ENCODE peak calls at places on chromosomes 13 and 19, in five cellular contexts. One of them, this sample, is unnamed.

GRCh38 chr13:98959299-98959698 is 18.6 kb downstream of the DOCK9 start:
- DNase-seq in K562: no peak
- DNase-seq in HCT116: no peak
- DNase-seq in GM12878: no peak
- DNase-seq in HepG2: no peak
- DNase-seq in this sample: no peak

GRCh38 chr13:94433055-94433947 is 46.2 kb downstream of the DCT start:
- DNase-seq in K562: peak; percentile 50
- DNase-seq in HCT116: no peak
- DNase-seq in GM12878: no peak
- DNase-seq in HepG2: peak; percentile 45
- DNase-seq in this sample: no peak

GRCh38 chr13:47990427-47990826 is 10.6 kb downstream of the SUCLA2 start:
- DNase-seq in K562: no peak
- DNase-seq in HCT116: no peak
- DNase-seq in GM12878: no peak
- DNase-seq in HepG2: no peak
- DNase-seq in this sample: no peak

GRCh38 chr13:74442751-74443150 is 308.5 kb upstream of the KLF12 start:
- DNase-seq in K562: no peak
- DNase-seq in HCT116: no peak
- DNase-seq in GM12878: no peak
- DNase-seq in HepG2: no peak
- DNase-seq in this sample: no peak

GRCh38 chr19:11263726-11264125 is 1.4 kb upstream of the DOCK6 start:
- DNase-seq in K562: no peak
- DNase-seq in HCT116: no peak
- DNase-seq in GM12878: no peak
- DNase-seq in HepG2: no peak
- DNase-seq in this sample: no peak

GRCh38 chr13:108963846-108964600 is 334.6 kb downstream of the MYO16 start:
- DNase-seq in K562: no peak
- DNase-seq in HCT116: no peak
- DNase-seq in GM12878: no peak
- DNase-seq in HepG2: no peak
- DNase-seq in this sample: no peak

GRCh38 chr13:34867590-34867989 is 74.5 kb upstream of the NBEA start:
- DNase-seq in K562: no peak
- DNase-seq in HCT116: no peak
- DNase-seq in GM12878: peak; percentile 3
- DNase-seq in HepG2: no peak
- DNase-seq in this sample: no peak

GRCh38 chr13:108093616-108094015 is 121.7 kb downstream of the LIG4 start:
- DNase-seq in K562: no peak
- DNase-seq in HCT116: no peak
- DNase-seq in GM12878: no peak
- DNase-seq in HepG2: no peak
- DNase-seq in this sample: no peak

GRCh38 chr13:78147905-78148304 is 229.3 kb upstream of the EDNRB start:
- DNase-seq in K562: no peak
- DNase-seq in HCT116: no peak
- DNase-seq in GM12878: no peak
- DNase-seq in HepG2: no peak
- DNase-seq in this sample: no peak

GRCh38 chr13:112115403-112116091 is 48.6 kb downstream of the SOX1 start:
- DNase-seq in K562: no peak
- DNase-seq in HCT116: no peak
- DNase-seq in GM12878: no peak
- DNase-seq in HepG2: no peak
- DNase-seq in this sample: no peak

GRCh38 chr19:38208571-38208970 is 15.5 kb downstream of the DPF1 start:
- DNase-seq in K562: no peak
- DNase-seq in HCT116: no peak
- DNase-seq in GM12878: no peak
- DNase-seq in HepG2: no peak
- DNase-seq in this sample: no peak

GRCh38 chr13:76791290-76791664 is 94.9 kb downstream of the KCTD12 start:
- DNase-seq in K562: no peak
- DNase-seq in HCT116: no peak
- DNase-seq in GM12878: no peak
- DNase-seq in HepG2: no peak
- DNase-seq in this sample: no peak

GRCh38 chr13:101838305-101838835 is 385.9 kb downstream of the ITGBL1 start:
- DNase-seq in K562: no peak
- DNase-seq in HCT116: no peak
- DNase-seq in GM12878: no peak
- DNase-seq in HepG2: no peak
- DNase-seq in this sample: no peak

GRCh38 chr13:76976488-76976887 is 15.4 kb upstream of the CLN5 start:
- DNase-seq in K562: no peak
- DNase-seq in HCT116: no peak
- DNase-seq in GM12878: no peak
- DNase-seq in HepG2: no peak
- DNase-seq in this sample: no peak

GRCh38 chr13:111665691-111666095 is 345.3 kb downstream of the TEX29 start:
- DNase-seq in K562: no peak
- DNase-seq in HCT116: no peak
- DNase-seq in GM12878: no peak
- DNase-seq in HepG2: no peak
- DNase-seq in this sample: no peak

GRCh38 chr13:98664047-98664446 is 87.1 kb upstream of the STK24 start:
- DNase-seq in K562: no peak
- DNase-seq in HCT116: peak; percentile 85
- DNase-seq in GM12878: no peak
- DNase-seq in HepG2: no peak
- DNase-seq in this sample: no peak

GRCh38 chr19:21143846-21144245 is 2.0 kb downstream of the ZNF431 start:
- DNase-seq in K562: no peak
- DNase-seq in HCT116: peak; percentile 24
- DNase-seq in GM12878: no peak
- DNase-seq in HepG2: no peak
- DNase-seq in this sample: no peak

GRCh38 chr19:45615795-45616708 is 14.0 kb upstream of the GPR4 start:
- DNase-seq in K562: peak; percentile 98
- DNase-seq in HCT116: peak; percentile 97
- DNase-seq in GM12878: peak; percentile 48
- DNase-seq in HepG2: peak; percentile 62
- DNase-seq in this sample: peak; percentile 96

GRCh38 chr19:3270908-3271307 is 46.4 kb downstream of the CELF5 start:
- DNase-seq in K562: peak; percentile 75
- DNase-seq in HCT116: peak; percentile 26
- DNase-seq in GM12878: no peak
- DNase-seq in HepG2: peak; percentile 43
- DNase-seq in this sample: peak; percentile 89

GRCh38 chr13:100040196-100040595 is 48.7 kb upstream of the PCCA start:
- DNase-seq in K562: no peak
- DNase-seq in HCT116: no peak
- DNase-seq in GM12878: no peak
- DNase-seq in HepG2: peak; percentile 47
- DNase-seq in this sample: no peak

GRCh38 chr13:112587359-112587766 is 590 bp downstream of the TUBGCP3 start:
- DNase-seq in K562: peak; percentile 90
- DNase-seq in HCT116: peak; percentile 18
- DNase-seq in GM12878: no peak
- DNase-seq in HepG2: peak; percentile 72
- DNase-seq in this sample: peak; percentile 95

GRCh38 chr19:42563352-42564210 is 31.1 kb downstream of the CEACAM8 start:
- DNase-seq in K562: peak; percentile 61
- DNase-seq in HCT116: peak; percentile 43
- DNase-seq in GM12878: no peak
- DNase-seq in HepG2: peak; percentile 39
- DNase-seq in this sample: peak; percentile 63

GRCh38 chr13:77034883-77035282 is 7.9 kb upstream of the FBXL3 start:
- DNase-seq in K562: no peak
- DNase-seq in HCT116: no peak
- DNase-seq in GM12878: no peak
- DNase-seq in HepG2: no peak
- DNase-seq in this sample: no peak

GRCh38 chr13:59303433-59303832 is 860.3 kb downstream of the DIAPH3 start:
- DNase-seq in K562: no peak
- DNase-seq in HCT116: no peak
- DNase-seq in GM12878: no peak
- DNase-seq in HepG2: no peak
- DNase-seq in this sample: no peak

GRCh38 chr19:48780684-48781391 is 25.5 kb downstream of the FGF21 start:
- DNase-seq in K562: peak; percentile 44
- DNase-seq in HCT116: no peak
- DNase-seq in GM12878: peak; percentile 54
- DNase-seq in HepG2: peak; percentile 88
- DNase-seq in this sample: no peak
- H3K4me2 ChIP-seq in K562: peak overlapping the region; percentile 74
- H3K4me2 ChIP-seq in HCT116: peak overlapping the region; percentile 34
- H3K4me2 ChIP-seq in GM12878: no peak overlapping the region
- H3K4me2 ChIP-seq in HepG2: peak overlapping the region; percentile 93
- H3K4me2 ChIP-seq in this sample: no peak overlapping the region

DNA sequence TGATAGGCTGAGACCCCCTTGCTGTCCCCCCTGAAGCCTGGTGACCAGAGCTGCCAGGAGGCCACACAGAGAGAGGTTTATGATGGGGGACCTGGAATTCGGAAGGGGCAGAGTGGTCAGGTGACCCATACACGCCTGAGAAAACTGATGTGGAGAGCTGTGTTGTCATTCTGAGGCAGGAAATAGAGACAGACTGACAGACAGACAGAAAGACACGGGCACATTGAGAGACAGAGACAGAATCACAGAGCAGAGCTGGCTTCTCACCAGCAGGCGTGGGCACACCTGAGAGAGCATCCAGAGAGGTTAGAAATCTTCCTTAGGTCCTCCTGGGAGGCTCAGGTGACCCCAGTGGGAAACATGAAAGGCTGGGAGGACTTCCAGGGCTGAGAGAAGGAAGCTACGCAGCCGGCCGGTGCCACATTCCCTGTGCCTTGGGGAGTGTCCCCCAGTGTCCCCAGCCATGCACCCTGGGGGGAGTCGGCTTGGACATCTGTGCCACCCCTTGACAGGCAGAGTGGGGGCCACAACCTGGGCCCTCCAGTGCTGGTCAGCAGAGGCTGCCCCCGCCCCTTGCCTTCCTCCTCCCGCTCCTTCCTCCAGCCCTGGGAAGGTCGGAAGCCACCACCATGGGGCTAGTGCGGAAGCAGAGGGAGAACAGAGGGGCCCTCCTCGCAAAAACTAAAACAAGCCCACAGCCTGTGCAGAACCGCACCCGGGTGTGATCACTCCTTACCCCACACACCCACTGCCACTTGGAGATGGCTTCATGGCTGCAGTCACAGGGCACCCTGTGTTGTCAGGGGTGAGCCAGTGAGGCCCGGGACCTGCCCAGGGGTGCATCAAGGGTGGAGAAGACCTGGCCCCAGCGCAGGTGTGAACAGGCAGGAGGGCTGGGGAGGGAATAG is 2.2 kb downstream of the FFAR1 start:
- DNase-seq in K562: peak; percentile 4
- DNase-seq in HCT116: no peak
- DNase-seq in GM12878: no peak
- DNase-seq in HepG2: no peak
- DNase-seq in this sample: no peak
- TF ChIP-seq ZBTB33 in K562: no peak
- TF ChIP-seq ZBTB33 in HCT116: no peak
- TF ChIP-seq ZBTB33 in GM12878: no peak
- TF ChIP-seq ZBTB33 in HepG2: no peak
- TF ChIP-seq ZBTB33 in this sample: no peak

GRCh38 chr13:44417876-44418275 is 44.3 kb downstream of the SERP2 start:
- DNase-seq in K562: no peak
- DNase-seq in HCT116: no peak
- DNase-seq in GM12878: no peak
- DNase-seq in HepG2: no peak
- DNase-seq in this sample: no peak

GRCh38 chr13:44417446-44417845 is 43.8 kb downstream of the SERP2 start:
- DNase-seq in K562: no peak
- DNase-seq in HCT116: no peak
- DNase-seq in GM12878: no peak
- DNase-seq in HepG2: peak; percentile 25
- DNase-seq in this sample: no peak

GRCh38 chr13:44422755-44423643 is 49.4 kb downstream of the SERP2 start:
- DNase-seq in K562: no peak
- DNase-seq in HCT116: no peak
- DNase-seq in GM12878: no peak
- DNase-seq in HepG2: no peak
- DNase-seq in this sample: no peak

GRCh38 chr13:44421853-44422525 is 48.4 kb downstream of the SERP2 start:
- DNase-seq in K562: no peak
- DNase-seq in HCT116: no peak
- DNase-seq in GM12878: no peak
- DNase-seq in HepG2: no peak
- DNase-seq in this sample: no peak

DNA sequence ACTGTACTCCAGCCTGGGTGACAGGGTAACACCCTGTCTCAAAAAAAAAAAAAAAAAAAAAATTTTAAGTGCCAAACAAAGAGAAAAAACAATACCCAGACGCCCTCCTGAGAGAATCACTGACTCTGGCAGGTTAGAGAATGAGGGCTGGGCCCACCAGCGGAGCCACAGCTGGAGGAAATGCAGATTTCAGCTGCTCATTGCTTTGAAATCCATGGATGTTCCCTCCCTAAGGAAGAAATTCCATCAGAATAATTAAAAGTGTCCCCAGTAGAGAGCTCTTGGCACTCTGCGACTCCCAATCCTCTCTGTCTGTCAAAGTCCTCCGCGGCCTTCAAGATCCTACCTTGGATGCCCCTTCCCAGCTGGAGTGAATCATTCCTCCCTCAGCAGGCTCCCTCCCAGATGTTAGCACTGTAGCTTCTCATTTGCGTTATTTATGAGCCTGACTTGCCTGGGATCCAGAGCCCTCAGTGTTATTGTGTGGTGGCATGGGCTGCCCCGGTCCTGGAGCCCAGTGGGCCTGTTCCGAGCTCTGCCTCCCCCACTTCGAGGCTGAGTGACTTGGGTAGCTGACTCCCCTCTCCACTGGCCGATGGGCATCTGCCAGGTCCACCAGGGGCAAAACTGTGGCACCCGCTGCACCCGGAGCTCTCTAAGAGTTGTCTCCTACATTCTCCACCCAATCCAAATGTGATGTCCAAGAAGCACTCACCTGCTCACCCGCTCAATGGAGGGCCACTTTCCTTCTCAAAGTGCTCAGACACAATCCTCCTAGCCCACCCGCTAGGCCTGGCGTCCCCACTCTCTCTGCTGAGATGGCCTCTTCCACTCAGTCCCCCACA is 47.0 kb downstream of the SERP2 start:
- DNase-seq in K562: no peak
- DNase-seq in HCT116: no peak
- DNase-seq in GM12878: no peak
- DNase-seq in HepG2: no peak
- DNase-seq in this sample: no peak
- TF ChIP-seq MAX in K562: no peak
- TF ChIP-seq MAX in HCT116: no peak
- TF ChIP-seq MAX in GM12878: no peak
- TF ChIP-seq MAX in HepG2: no peak
- TF ChIP-seq MAX in this sample: no peak

GRCh38 chr13:40186636-40187323 is 479.7 kb downstream of the FOXO1 start:
- DNase-seq in K562: no peak
- DNase-seq in HCT116: no peak
- DNase-seq in GM12878: no peak
- DNase-seq in HepG2: no peak
- DNase-seq in this sample: no peak
- H3K4me2 ChIP-seq in K562: no peak overlapping the region
- H3K4me2 ChIP-seq in HCT116: no peak overlapping the region
- H3K4me2 ChIP-seq in GM12878: no peak overlapping the region
- H3K4me2 ChIP-seq in HepG2: no peak overlapping the region
- H3K4me2 ChIP-seq in this sample: no peak overlapping the region

This sample was measured in SK-N-SH.